ENCODE peak calls at places on chromosomes 12 and 14, in eight cellular contexts. One of them, this sample, is unnamed.
A peak's percentile ranks its signal among the peaks of the same experiment; 100 is the strongest.

GRCh38 chr12:71662861-71663560 is 637 bp downstream of the ZFC3H1 start:
- DNase-seq in heart right ventricle: peak; percentile 51
- DNase-seq in IMR-90: peak; percentile 69
- DNase-seq in CD8-positive, alpha-beta memory T cell: peak; percentile 61
- DNase-seq in HepG2: peak; percentile 22
- DNase-seq in adrenal gland: peak; percentile 71
- DNase-seq in neural progenitor cell: peak; percentile 84
- DNase-seq in CD4-positive, CD25-positive, alpha-beta regulatory T cell: peak; percentile 75
- DNase-seq in this sample: peak; percentile 79

GRCh38 chr14:76918751-76919421 is 92.7 kb downstream of the LRRC74A start:
- DNase-seq in heart right ventricle: peak; percentile 94
- DNase-seq in IMR-90: peak; percentile 99
- DNase-seq in CD8-positive, alpha-beta memory T cell: no peak
- DNase-seq in HepG2: peak; percentile 24
- DNase-seq in adrenal gland: peak; percentile 97
- DNase-seq in neural progenitor cell: peak; percentile 76
- DNase-seq in CD4-positive, CD25-positive, alpha-beta regulatory T cell: no peak
- DNase-seq in this sample: peak; percentile 82

GRCh38 chr12:52794479-52795331 is 1.2 kb downstream of the KRT3 start:
- DNase-seq in heart right ventricle: no peak
- DNase-seq in IMR-90: peak; percentile 37
- DNase-seq in CD8-positive, alpha-beta memory T cell: no peak
- DNase-seq in HepG2: no peak
- DNase-seq in adrenal gland: no peak
- DNase-seq in neural progenitor cell: no peak
- DNase-seq in CD4-positive, CD25-positive, alpha-beta regulatory T cell: no peak
- DNase-seq in this sample: no peak

GRCh38 chr14:69299286-69300035 is 39.5 kb downstream of the GALNT16 start:
- DNase-seq in heart right ventricle: no peak
- DNase-seq in IMR-90: no peak
- DNase-seq in CD8-positive, alpha-beta memory T cell: no peak
- DNase-seq in HepG2: no peak
- DNase-seq in adrenal gland: no peak
- DNase-seq in neural progenitor cell: peak; percentile 43
- DNase-seq in CD4-positive, CD25-positive, alpha-beta regulatory T cell: no peak
- DNase-seq in this sample: no peak

GRCh38 chr12:26520154-26520553 is 312.8 kb downstream of the ITPR2 start:
- DNase-seq in heart right ventricle: no peak
- DNase-seq in IMR-90: no peak
- DNase-seq in CD8-positive, alpha-beta memory T cell: no peak
- DNase-seq in HepG2: no peak
- DNase-seq in adrenal gland: no peak
- DNase-seq in neural progenitor cell: no peak
- DNase-seq in CD4-positive, CD25-positive, alpha-beta regulatory T cell: no peak
- DNase-seq in this sample: no peak

GRCh38 chr14:32077081-32078029 is at the start of gene ARHGAP5:
- DNase-seq in heart right ventricle: no peak
- DNase-seq in IMR-90: peak; percentile 14
- DNase-seq in CD8-positive, alpha-beta memory T cell: peak; percentile 7
- DNase-seq in HepG2: peak; percentile 58
- DNase-seq in adrenal gland: peak; percentile 36
- DNase-seq in neural progenitor cell: peak; percentile 91
- DNase-seq in CD4-positive, CD25-positive, alpha-beta regulatory T cell: peak; percentile 70
- DNase-seq in this sample: peak; percentile 57

GRCh38 chr14:89442280-89442679 is 25.2 kb upstream of the FOXN3 start:
- DNase-seq in heart right ventricle: no peak
- DNase-seq in IMR-90: no peak
- DNase-seq in CD8-positive, alpha-beta memory T cell: no peak
- DNase-seq in HepG2: no peak
- DNase-seq in adrenal gland: no peak
- DNase-seq in neural progenitor cell: no peak
- DNase-seq in CD4-positive, CD25-positive, alpha-beta regulatory T cell: no peak
- DNase-seq in this sample: no peak

GRCh38 chr14:101351769-101352168 is 209.5 kb upstream of the DIO3 start:
- DNase-seq in heart right ventricle: no peak
- DNase-seq in IMR-90: no peak
- DNase-seq in CD8-positive, alpha-beta memory T cell: no peak
- DNase-seq in HepG2: no peak
- DNase-seq in adrenal gland: no peak
- DNase-seq in neural progenitor cell: no peak
- DNase-seq in CD4-positive, CD25-positive, alpha-beta regulatory T cell: no peak
- DNase-seq in this sample: no peak

GRCh38 chr12:51281202-51281924 is 11.1 kb upstream of the SMAGP start:
- DNase-seq in heart right ventricle: no peak
- DNase-seq in IMR-90: peak; percentile 74
- DNase-seq in CD8-positive, alpha-beta memory T cell: no peak
- DNase-seq in HepG2: no peak
- DNase-seq in adrenal gland: peak; percentile 18
- DNase-seq in neural progenitor cell: no peak
- DNase-seq in CD4-positive, CD25-positive, alpha-beta regulatory T cell: no peak
- DNase-seq in this sample: no peak

GRCh38 chr12:131347345-131347714 is 363.6 kb upstream of the SFSWAP start:
- DNase-seq in heart right ventricle: no peak
- DNase-seq in IMR-90: no peak
- DNase-seq in CD8-positive, alpha-beta memory T cell: no peak
- DNase-seq in HepG2: no peak
- DNase-seq in adrenal gland: no peak
- DNase-seq in neural progenitor cell: no peak
- DNase-seq in CD4-positive, CD25-positive, alpha-beta regulatory T cell: no peak
- DNase-seq in this sample: no peak

GRCh38 chr12:131349397-131350127 is 361.3 kb upstream of the SFSWAP start:
- DNase-seq in heart right ventricle: no peak
- DNase-seq in IMR-90: no peak
- DNase-seq in CD8-positive, alpha-beta memory T cell: no peak
- DNase-seq in HepG2: no peak
- DNase-seq in adrenal gland: no peak
- DNase-seq in neural progenitor cell: no peak
- DNase-seq in CD4-positive, CD25-positive, alpha-beta regulatory T cell: no peak
- DNase-seq in this sample: no peak

GRCh38 chr12:131347732-131348131 is 363.2 kb upstream of the SFSWAP start:
- DNase-seq in heart right ventricle: no peak
- DNase-seq in IMR-90: no peak
- DNase-seq in CD8-positive, alpha-beta memory T cell: no peak
- DNase-seq in HepG2: no peak
- DNase-seq in adrenal gland: no peak
- DNase-seq in neural progenitor cell: no peak
- DNase-seq in CD4-positive, CD25-positive, alpha-beta regulatory T cell: no peak
- DNase-seq in this sample: no peak

GRCh38 chr12:131346578-131347344 is 364.1 kb upstream of the SFSWAP start:
- DNase-seq in heart right ventricle: no peak
- DNase-seq in IMR-90: no peak
- DNase-seq in CD8-positive, alpha-beta memory T cell: no peak
- DNase-seq in HepG2: no peak
- DNase-seq in adrenal gland: no peak
- DNase-seq in neural progenitor cell: no peak
- DNase-seq in CD4-positive, CD25-positive, alpha-beta regulatory T cell: no peak
- DNase-seq in this sample: no peak

GRCh38 chr12:131348226-131349010 is 362.5 kb upstream of the SFSWAP start:
- DNase-seq in heart right ventricle: no peak
- DNase-seq in IMR-90: no peak
- DNase-seq in CD8-positive, alpha-beta memory T cell: no peak
- DNase-seq in HepG2: no peak
- DNase-seq in adrenal gland: no peak
- DNase-seq in neural progenitor cell: no peak
- DNase-seq in CD4-positive, CD25-positive, alpha-beta regulatory T cell: no peak
- DNase-seq in this sample: no peak
- H3K9me3 ChIP-seq in heart right ventricle: no peaks in the 10 kb centered on the region
- H3K9me3 ChIP-seq in IMR-90: peaks cover 43% of the 10 kb centered on the region
- H3K9me3 ChIP-seq in CD8-positive, alpha-beta memory T cell: no peaks in the 10 kb centered on the region
- H3K9me3 ChIP-seq in HepG2: no peaks in the 10 kb centered on the region
- H3K9me3 ChIP-seq in adrenal gland: no peaks in the 10 kb centered on the region
- H3K9me3 ChIP-seq in neural progenitor cell: no peaks in the 10 kb centered on the region
- H3K9me3 ChIP-seq in CD4-positive, CD25-positive, alpha-beta regulatory T cell: no peaks in the 10 kb centered on the region
- H3K9me3 ChIP-seq in this sample: no peaks in the 10 kb centered on the region

GRCh38 chr14:50590464-50590863 is 30.5 kb downstream of the ATL1 start:
- DNase-seq in heart right ventricle: no peak
- DNase-seq in IMR-90: no peak
- DNase-seq in CD8-positive, alpha-beta memory T cell: no peak
- DNase-seq in HepG2: no peak
- DNase-seq in adrenal gland: no peak
- DNase-seq in neural progenitor cell: no peak
- DNase-seq in CD4-positive, CD25-positive, alpha-beta regulatory T cell: no peak
- DNase-seq in this sample: no peak
- H3K9me3 ChIP-seq in heart right ventricle: no peaks in the 10 kb centered on the region
- H3K9me3 ChIP-seq in IMR-90: no peaks in the 10 kb centered on the region
- H3K9me3 ChIP-seq in CD8-positive, alpha-beta memory T cell: no peaks in the 10 kb centered on the region
- H3K9me3 ChIP-seq in HepG2: no peaks in the 10 kb centered on the region
- H3K9me3 ChIP-seq in adrenal gland: no peaks in the 10 kb centered on the region
- H3K9me3 ChIP-seq in neural progenitor cell: no peaks in the 10 kb centered on the region
- H3K9me3 ChIP-seq in CD4-positive, CD25-positive, alpha-beta regulatory T cell: no peaks in the 10 kb centered on the region
- H3K9me3 ChIP-seq in this sample: no peaks in the 10 kb centered on the region

GRCh38 chr14:105881021-105881930 is 354.9 kb downstream of the TMEM121 start:
- DNase-seq in heart right ventricle: peak; percentile 3
- DNase-seq in IMR-90: no peak
- DNase-seq in CD8-positive, alpha-beta memory T cell: peak; percentile 0
- DNase-seq in HepG2: no peak
- DNase-seq in adrenal gland: no peak
- DNase-seq in neural progenitor cell: no peak
- DNase-seq in CD4-positive, CD25-positive, alpha-beta regulatory T cell: no peak
- DNase-seq in this sample: peak; percentile 9

GRCh38 chr14:105879503-105879866 is 353.1 kb downstream of the TMEM121 start:
- DNase-seq in heart right ventricle: peak; percentile 3
- DNase-seq in IMR-90: no peak
- DNase-seq in CD8-positive, alpha-beta memory T cell: no peak
- DNase-seq in HepG2: no peak
- DNase-seq in adrenal gland: no peak
- DNase-seq in neural progenitor cell: no peak
- DNase-seq in CD4-positive, CD25-positive, alpha-beta regulatory T cell: no peak
- DNase-seq in this sample: no peak

GRCh38 chr14:105879867-105880561 is 353.6 kb downstream of the TMEM121 start:
- DNase-seq in heart right ventricle: peak; percentile 9
- DNase-seq in IMR-90: no peak
- DNase-seq in CD8-positive, alpha-beta memory T cell: no peak
- DNase-seq in HepG2: no peak
- DNase-seq in adrenal gland: no peak
- DNase-seq in neural progenitor cell: no peak
- DNase-seq in CD4-positive, CD25-positive, alpha-beta regulatory T cell: no peak
- DNase-seq in this sample: no peak

GRCh38 chr14:105882626-105883025 is 356.2 kb downstream of the TMEM121 start:
- DNase-seq in heart right ventricle: peak; percentile 1
- DNase-seq in IMR-90: no peak
- DNase-seq in CD8-positive, alpha-beta memory T cell: no peak
- DNase-seq in HepG2: no peak
- DNase-seq in adrenal gland: no peak
- DNase-seq in neural progenitor cell: no peak
- DNase-seq in CD4-positive, CD25-positive, alpha-beta regulatory T cell: no peak
- DNase-seq in this sample: no peak

DNA sequence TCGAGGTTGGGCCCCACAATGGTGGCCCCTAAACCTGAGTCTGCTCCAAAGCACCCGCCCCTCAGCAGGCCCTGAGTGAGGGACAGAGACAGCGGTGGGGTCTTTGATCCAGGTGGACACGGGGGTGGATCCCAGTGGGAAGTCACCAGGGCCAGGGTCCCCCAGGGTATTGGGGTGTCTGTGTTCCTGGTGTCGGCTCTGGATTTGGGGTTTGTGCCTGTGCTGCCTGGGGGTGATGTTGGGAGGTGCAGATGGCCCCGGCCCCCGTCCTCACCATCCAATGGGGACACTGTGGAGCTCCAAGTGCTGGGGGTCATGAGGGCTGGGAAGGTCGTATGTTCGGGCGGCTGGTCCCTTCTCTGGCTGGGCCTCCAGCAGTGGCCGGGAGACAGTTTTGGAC is 354.2 kb downstream of the TMEM121 start:
- DNase-seq in heart right ventricle: peak; percentile 4
- DNase-seq in IMR-90: no peak
- DNase-seq in CD8-positive, alpha-beta memory T cell: peak; percentile 0
- DNase-seq in HepG2: no peak
- DNase-seq in adrenal gland: no peak
- DNase-seq in neural progenitor cell: no peak
- DNase-seq in CD4-positive, CD25-positive, alpha-beta regulatory T cell: no peak
- DNase-seq in this sample: no peak
- H3K9me3 ChIP-seq in heart right ventricle: no peaks in the 10 kb centered on the region
- H3K9me3 ChIP-seq in IMR-90: peaks cover 48% of the 10 kb centered on the region
- H3K9me3 ChIP-seq in CD8-positive, alpha-beta memory T cell: no peaks in the 10 kb centered on the region
- H3K9me3 ChIP-seq in HepG2: no peaks in the 10 kb centered on the region
- H3K9me3 ChIP-seq in adrenal gland: no peaks in the 10 kb centered on the region
- H3K9me3 ChIP-seq in neural progenitor cell: peaks cover 14% of the 10 kb centered on the region
- H3K9me3 ChIP-seq in CD4-positive, CD25-positive, alpha-beta regulatory T cell: no peaks in the 10 kb centered on the region
- H3K9me3 ChIP-seq in this sample: no peaks in the 10 kb centered on the region

GRCh38 chr14:52944267-52944666 is 6.6 kb downstream of the FERMT2 start:
- DNase-seq in heart right ventricle: no peak
- DNase-seq in IMR-90: no peak
- DNase-seq in CD8-positive, alpha-beta memory T cell: no peak
- DNase-seq in HepG2: no peak
- DNase-seq in adrenal gland: no peak
- DNase-seq in neural progenitor cell: no peak
- DNase-seq in CD4-positive, CD25-positive, alpha-beta regulatory T cell: no peak
- DNase-seq in this sample: no peak
- H3K9me3 ChIP-seq in heart right ventricle: no peaks in the 10 kb centered on the region
- H3K9me3 ChIP-seq in IMR-90: no peaks in the 10 kb centered on the region
- H3K9me3 ChIP-seq in CD8-positive, alpha-beta memory T cell: no peaks in the 10 kb centered on the region
- H3K9me3 ChIP-seq in HepG2: no peaks in the 10 kb centered on the region
- H3K9me3 ChIP-seq in adrenal gland: no peaks in the 10 kb centered on the region
- H3K9me3 ChIP-seq in neural progenitor cell: no peaks in the 10 kb centered on the region
- H3K9me3 ChIP-seq in CD4-positive, CD25-positive, alpha-beta regulatory T cell: no peaks in the 10 kb centered on the region
- H3K9me3 ChIP-seq in this sample: no peaks in the 10 kb centered on the region

GRCh38 chr12:67917811-67918210 is 71.4 kb upstream of the IFNG-AS1 start:
- DNase-seq in heart right ventricle: no peak
- DNase-seq in IMR-90: no peak
- DNase-seq in CD8-positive, alpha-beta memory T cell: no peak
- DNase-seq in HepG2: no peak
- DNase-seq in adrenal gland: no peak
- DNase-seq in neural progenitor cell: no peak
- DNase-seq in CD4-positive, CD25-positive, alpha-beta regulatory T cell: no peak
- DNase-seq in this sample: no peak

GRCh38 chr12:67920432-67920831 is 68.8 kb upstream of the IFNG-AS1 start:
- DNase-seq in heart right ventricle: no peak
- DNase-seq in IMR-90: no peak
- DNase-seq in CD8-positive, alpha-beta memory T cell: no peak
- DNase-seq in HepG2: no peak
- DNase-seq in adrenal gland: no peak
- DNase-seq in neural progenitor cell: no peak
- DNase-seq in CD4-positive, CD25-positive, alpha-beta regulatory T cell: no peak
- DNase-seq in this sample: no peak

GRCh38 chr12:67919406-67919805 is 69.8 kb upstream of the IFNG-AS1 start:
- DNase-seq in heart right ventricle: no peak
- DNase-seq in IMR-90: no peak
- DNase-seq in CD8-positive, alpha-beta memory T cell: no peak
- DNase-seq in HepG2: no peak
- DNase-seq in adrenal gland: no peak
- DNase-seq in neural progenitor cell: no peak
- DNase-seq in CD4-positive, CD25-positive, alpha-beta regulatory T cell: no peak
- DNase-seq in this sample: no peak

GRCh38 chr12:67918441-67918840 is 70.8 kb upstream of the IFNG-AS1 start:
- DNase-seq in heart right ventricle: no peak
- DNase-seq in IMR-90: no peak
- DNase-seq in CD8-positive, alpha-beta memory T cell: no peak
- DNase-seq in HepG2: no peak
- DNase-seq in adrenal gland: no peak
- DNase-seq in neural progenitor cell: no peak
- DNase-seq in CD4-positive, CD25-positive, alpha-beta regulatory T cell: no peak
- DNase-seq in this sample: no peak

DNA sequence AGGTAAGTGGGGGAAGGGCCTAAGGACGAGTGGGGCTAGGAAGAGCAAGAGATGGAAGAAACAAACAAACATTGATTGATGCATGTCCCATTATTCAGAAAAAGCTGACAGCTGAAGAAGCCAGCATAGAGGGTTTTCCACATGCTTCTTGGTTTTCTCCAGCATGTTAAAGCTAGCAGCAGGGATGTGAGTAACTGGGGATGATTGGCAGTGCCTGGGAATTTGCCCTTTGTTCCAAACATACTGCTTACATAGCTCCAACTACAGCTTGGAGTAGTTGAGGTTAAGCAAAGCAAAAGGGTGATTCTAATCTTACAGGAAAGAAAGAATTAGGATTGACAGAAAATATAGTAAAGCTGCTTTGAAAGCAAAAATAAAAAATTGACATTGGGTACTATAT is 68.0 kb upstream of the IFNG-AS1 start:
- DNase-seq in heart right ventricle: no peak
- DNase-seq in IMR-90: no peak
- DNase-seq in CD8-positive, alpha-beta memory T cell: no peak
- DNase-seq in HepG2: no peak
- DNase-seq in adrenal gland: no peak
- DNase-seq in neural progenitor cell: no peak
- DNase-seq in CD4-positive, CD25-positive, alpha-beta regulatory T cell: no peak
- DNase-seq in this sample: no peak
- H3K9me3 ChIP-seq in heart right ventricle: no peaks in the 10 kb centered on the region
- H3K9me3 ChIP-seq in IMR-90: no peaks in the 10 kb centered on the region
- H3K9me3 ChIP-seq in CD8-positive, alpha-beta memory T cell: no peaks in the 10 kb centered on the region
- H3K9me3 ChIP-seq in HepG2: no peaks in the 10 kb centered on the region
- H3K9me3 ChIP-seq in adrenal gland: no peaks in the 10 kb centered on the region
- H3K9me3 ChIP-seq in neural progenitor cell: no peaks in the 10 kb centered on the region
- H3K9me3 ChIP-seq in CD4-positive, CD25-positive, alpha-beta regulatory T cell: no peaks in the 10 kb centered on the region
- H3K9me3 ChIP-seq in this sample: no peaks in the 10 kb centered on the region

This sample was measured in mucosa of descending colon.